ENCODE peak calls at places on chromosomes 16 and 17, in seven cellular contexts. C is AG04450; U is activated CD4-positive, alpha-beta T cell treated with anti-CD3 and anti-CD28 coated beads, Interleukin-2, amount 10 ng/mL, durations not matched to agents 7 days and 5 days; E is CD8-positive, alpha-beta T cell; S is GM04503; T is lung; Q is ACHN. I is an unnamed sample.

GRCh38 chr17:75566456-75567233 is 21.0 kb upstream of the MYO15B start:
- DNase-seq in E (no peak), U (no peak), T (no peak), Q (no peak), S (no peak), C (no peak), I (no peak)

GRCh38 chr17:4004517-4005295 is 40.5 kb upstream of the ATP2A3 start:
- DNase-seq in T (peak), E (peak), S (no peak), C (no peak), Q (no peak), U (peak), I (no peak)

GRCh38 chr17:74429604-74430384 is 2.1 kb upstream of the GPRC5C start:
- DNase-seq in T (no peak), U (no peak), C (no peak), Q (peak), S (no peak), E (no peak), I (peak)

GRCh38 chr16:3761375-3762079 is 44.2 kb upstream of the TRAP1 start:
- DNase-seq in S (no peak), C (no peak), U (no peak), T (no peak), E (no peak), Q (no peak), I (no peak)

GRCh38 chr16:85624646-85625045 is 11.5 kb downstream of the GSE1 start:
- DNase-seq in S (no peak), U (no peak), C (no peak), Q (no peak), T (no peak), E (no peak), I (no peak)

GRCh38 chr16:15427648-15428239 is 6.6 kb upstream of the BMERB1 start:
- DNase-seq in U (peak), C (no peak), S (peak), Q (peak), E (peak), T (peak), I (peak)

GRCh38 chr16:11232852-11233726 is 22.9 kb downstream of the SOCS1 start:
- DNase-seq in U (peak), S (no peak), E (peak), C (no peak), Q (no peak), T (peak), I (peak)

GRCh38 chr16:80973991-80974390 is 32.7 kb downstream of the CMC2 start:
- DNase-seq in Q (no peak), C (no peak), U (no peak), E (no peak), T (no peak), S (no peak), I (no peak)

GRCh38 chr16:86044241-86044671 is 145.3 kb downstream of the IRF8 start:
- DNase-seq in Q (peak), T (no peak), U (peak), E (peak), C (peak), S (no peak), I (no peak)

GRCh38 chr17:80364091-80364691 is 50.8 kb upstream of the ENDOV start:
- DNase-seq in Q (peak), C (no peak), T (no peak), S (no peak), U (no peak), E (no peak), I (no peak)